ENCODE peak calls at places on chromosomes 11 and 22, in eight cellular contexts. L is CD4-positive, alpha-beta memory T cell; W is mesenchymal stem cell; P is Peyer's patch; U is cardiac muscle cell; D is kidney; A is PC-3; E is upper lobe of right lung. V is an unnamed sample.

GRCh38 chr11:63274776-63275175 is 31.4 kb upstream of the SLC22A25 start:
- DNase-seq in P (no peak), E (no peak), W (no peak), A (peak; percentile 63), L (no peak), U (no peak), D (no peak), V (no peak)

GRCh38 chr11:20126724-20127123 is 33.6 kb downstream of the DBX1 start:
- DNase-seq in E (no peak), L (no peak), W (no peak), U (no peak), D (no peak), A (peak; percentile 87), P (no peak), V (no peak)

GRCh38 chr11:134282121-134283045 is 6.2 kb downstream of the GLB1L3 start:
- DNase-seq in P (no peak), A (no peak), E (peak; percentile 81), U (no peak), W (no peak), D (no peak), L (no peak), V (no peak)

GRCh38 chr11:14583252-14584105 is 60.1 kb upstream of the PDE3B start:
- DNase-seq in P (peak; percentile 55), D (no peak), W (no peak), E (no peak), U (no peak), A (no peak), L (no peak), V (no peak)

GRCh38 chr11:33534575-33534974 is 166.1 kb downstream of the C11orf91 start:
- DNase-seq in L (no peak), D (no peak), U (no peak), A (peak; percentile 63), E (no peak), W (no peak), P (no peak), V (no peak)

GRCh38 chr22:17890245-17890671 is 116.0 kb upstream of the BID start:
- DNase-seq in P (peak; percentile 70), D (no peak), L (no peak), U (peak; percentile 65), A (peak; percentile 44), E (no peak), W (peak; percentile 13), V (peak; percentile 13)

GRCh38 chr11:112882494-112883381 is 78.5 kb upstream of the NCAM1 start:
- DNase-seq in E (no peak), W (no peak), P (no peak), D (no peak), U (no peak), A (no peak), L (no peak), V (no peak)

GRCh38 chr11:23990346-23990745 is 506.5 kb upstream of the LUZP2 start:
- DNase-seq in L (no peak), A (no peak), W (peak; percentile 29), D (no peak), P (no peak), U (no peak), E (no peak), V (peak; percentile 47)

GRCh38 chr11:71186861-71187260 is 65.5 kb downstream of the SHANK2 start:
- DNase-seq in L (no peak), P (no peak), D (peak; percentile 56), A (no peak), W (no peak), E (peak; percentile 27), U (no peak), V (no peak)

GRCh38 chr11:2272946-2273280 is 2.5 kb upstream of the ASCL2 start:
- DNase-seq in D (peak; percentile 53), W (no peak), A (no peak), E (no peak), U (no peak), P (no peak), L (no peak), V (no peak)

GRCh38 chr22:19086944-19087343 is 35.3 kb downstream of the DGCR2 start:
- DNase-seq in A (peak; percentile 3), W (peak; percentile 54), L (no peak), E (no peak), U (no peak), D (peak; percentile 29), P (no peak), V (peak; percentile 70)

GRCh38 chr11:32213223-32213622 is 122.3 kb downstream of the RCN1 start:
- DNase-seq in A (peak; percentile 37), W (peak; percentile 36), E (no peak), P (no peak), D (no peak), L (no peak), U (no peak), V (peak; percentile 99)

GRCh38 chr11:13126430-13126829 is 117.3 kb downstream of the RASSF10 start:
- DNase-seq in P (no peak), D (no peak), L (no peak), W (peak; percentile 14), U (no peak), A (peak; percentile 98), E (no peak), V (no peak)

GRCh38 chr11:74037309-74037708 is 28.4 kb upstream of the UCP3 start:
- DNase-seq in U (no peak), W (peak; percentile 26), P (no peak), E (no peak), A (peak; percentile 86), L (no peak), D (peak; percentile 81), V (peak; percentile 64)

DNA sequence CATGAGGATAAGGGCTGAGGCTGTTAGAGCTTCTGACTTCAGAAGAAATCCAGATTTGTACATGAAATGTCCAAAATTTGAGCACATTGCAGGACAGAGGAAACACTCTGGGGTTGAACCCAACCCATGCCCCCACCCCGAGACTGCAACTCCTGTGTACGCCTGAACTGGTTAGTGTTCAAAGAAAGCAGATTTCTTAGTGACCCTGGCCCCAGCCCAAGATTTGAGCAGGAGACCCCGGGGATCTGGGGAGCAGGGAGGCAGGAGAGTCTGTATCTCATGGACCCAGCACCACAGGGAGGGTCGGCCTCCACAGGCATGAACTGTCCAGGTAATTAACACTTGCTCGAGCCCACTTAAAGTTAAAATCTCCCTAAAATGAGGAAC is 69.3 kb upstream of the WNT7B start:
- DNase-seq in E (no peak), L (no peak), W (no peak), A (no peak), P (peak; percentile 44), U (no peak), D (peak; percentile 43), V (no peak)
- H3K4me3 ChIP-seq in E (peak overlapping the region; percentile 73), L (no peak overlapping the region), W (no peak overlapping the region), A (peak overlapping the region; percentile 81), P (no peak overlapping the region), U (no peak overlapping the region), D (no peak overlapping the region), V (peak overlapping the region; percentile 76)

GRCh38 chr11:65857500-65858353 is at the start of gene CFL1:
- DNase-seq in A (peak; percentile 99), U (peak; percentile 98), E (peak; percentile 99), P (peak; percentile 99), L (peak; percentile 98), D (peak; percentile 100), W (peak; percentile 98), V (peak; percentile 100)
- H3K4me1 ChIP-seq in A (peaks cover 42% of the 10 kb centered on the region), U (peaks cover 7% of the 10 kb centered on the region), E (peaks cover 31% of the 10 kb centered on the region), P (peaks cover 17% of the 10 kb centered on the region), L (peaks cover 63% of the 10 kb centered on the region), D (peaks cover 27% of the 10 kb centered on the region), W (peaks cover 39% of the 10 kb centered on the region), V (peaks cover 17% of the 10 kb centered on the region)

GRCh38 chr11:130160460-130161090 is 993 bp downstream of the ST14 start:
- DNase-seq in E (no peak), W (no peak), L (no peak), P (no peak), D (no peak), A (no peak), U (no peak), V (no peak)
- H3K4me3 ChIP-seq in E (peak overlapping the region; percentile 47), W (no peak overlapping the region), L (no peak overlapping the region), P (peak overlapping the region; percentile 69), D (peak overlapping the region; percentile 63), A (peak overlapping the region; percentile 99), U (no peak overlapping the region), V (no peak overlapping the region)

DNA sequence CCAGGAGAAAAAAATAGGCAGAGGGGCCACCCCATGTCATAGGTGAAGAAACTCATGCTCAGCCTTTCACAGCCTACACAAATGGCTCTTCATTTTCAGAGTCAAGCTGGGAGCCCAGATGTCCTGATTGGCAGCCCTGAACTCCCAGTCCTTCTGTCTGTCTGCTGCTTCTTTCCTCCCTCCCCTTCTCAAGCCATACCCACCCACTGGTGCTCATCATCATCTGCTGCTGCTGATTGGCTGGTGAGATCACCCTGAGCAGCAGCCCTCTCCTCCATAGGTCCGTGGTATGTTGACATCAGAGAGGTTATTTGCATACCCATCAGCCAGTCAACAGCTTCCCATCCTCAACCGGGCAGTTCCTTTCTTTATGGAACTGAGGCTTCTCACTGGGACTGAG is 46.1 kb upstream of the PRDM11 start:
- DNase-seq in E (no peak), W (peak; percentile 85), P (peak; percentile 27), A (peak; percentile 23), D (peak; percentile 22), U (no peak), L (no peak), V (peak; percentile 35)
- H3K4me1 ChIP-seq in E (peaks cover 6% of the 10 kb centered on the region), W (peaks cover 11% of the 10 kb centered on the region), P (no peaks in the 10 kb centered on the region), A (peaks cover 6% of the 10 kb centered on the region), D (peaks cover 3% of the 10 kb centered on the region), U (no peaks in the 10 kb centered on the region), L (peaks cover 17% of the 10 kb centered on the region), V (peaks cover 9% of the 10 kb centered on the region)

GRCh38 chr11:111185259-111185658 is 60.3 kb upstream of the POU2AF2 start:
- DNase-seq in D (no peak), L (no peak), E (no peak), A (no peak), W (peak; percentile 8), U (no peak), P (no peak), V (peak; percentile 63)
- H3K4me3 ChIP-seq in D (no peak overlapping the region), L (no peak overlapping the region), E (no peak overlapping the region), A (no peak overlapping the region), W (no peak overlapping the region), U (no peak overlapping the region), P (no peak overlapping the region), V (no peak overlapping the region)

GRCh38 chr11:131235328-131236298 is 134.8 kb upstream of the NTM start:
- DNase-seq in A (no peak), E (no peak), D (no peak), L (no peak), P (no peak), U (no peak), W (no peak), V (no peak)
- H3K4me1 ChIP-seq in A (no peaks in the 10 kb centered on the region), E (no peaks in the 10 kb centered on the region), D (no peaks in the 10 kb centered on the region), L (no peaks in the 10 kb centered on the region), P (no peaks in the 10 kb centered on the region), U (no peaks in the 10 kb centered on the region), W (no peaks in the 10 kb centered on the region), V (no peaks in the 10 kb centered on the region)